ENCODE peak calls at places on chromosomes 3 and 15, in eight cellular contexts. One of them, this sample, is unnamed.

GRCh38 chr3:99482191-99482590 is 156.2 kb upstream of the COL8A1 start:
- DNase-seq in astrocyte of the cerebellum: no peak
- DNase-seq in progenitor cell of endocrine pancreas: no peak
- DNase-seq in stimulated activated CD8-positive, alpha-beta memory T cell treated with anti-CD3 and anti-CD28 coated beads, Interleukin-15, amount 100 ng/mL, for 24 hours: no peak
- DNase-seq in foreskin keratinocyte: no peak
- DNase-seq in uterus: no peak
- DNase-seq in activated CD4-positive, alpha-beta T cell treated with anti-CD3 and anti-CD28 coated beads for 48 hours: no peak
- DNase-seq in COR-L47: no peak
- DNase-seq in this sample: no peak

GRCh38 chr15:34987182-34987488 is 952 bp downstream of the ZNF770 start:
- DNase-seq in progenitor cell of endocrine pancreas: no peak
- DNase-seq in astrocyte of the cerebellum: no peak
- DNase-seq in activated CD4-positive, alpha-beta T cell treated with anti-CD3 and anti-CD28 coated beads for 48 hours: no peak
- DNase-seq in stimulated activated CD8-positive, alpha-beta memory T cell treated with anti-CD3 and anti-CD28 coated beads, Interleukin-15, amount 100 ng/mL, for 24 hours: no peak
- DNase-seq in foreskin keratinocyte: no peak
- DNase-seq in uterus: no peak
- DNase-seq in COR-L47: peak; percentile 6
- DNase-seq in this sample: no peak

GRCh38 chr15:68791431-68792283 is 29.0 kb downstream of the ANP32A start:
- DNase-seq in COR-L47: no peak
- DNase-seq in progenitor cell of endocrine pancreas: no peak
- DNase-seq in astrocyte of the cerebellum: no peak
- DNase-seq in stimulated activated CD8-positive, alpha-beta memory T cell treated with anti-CD3 and anti-CD28 coated beads, Interleukin-15, amount 100 ng/mL, for 24 hours: no peak
- DNase-seq in activated CD4-positive, alpha-beta T cell treated with anti-CD3 and anti-CD28 coated beads for 48 hours: peak; percentile 48
- DNase-seq in foreskin keratinocyte: no peak
- DNase-seq in uterus: no peak
- DNase-seq in this sample: no peak

GRCh38 chr15:63595066-63595465 is 2.1 kb upstream of the FBXL22 start:
- DNase-seq in activated CD4-positive, alpha-beta T cell treated with anti-CD3 and anti-CD28 coated beads for 48 hours: no peak
- DNase-seq in stimulated activated CD8-positive, alpha-beta memory T cell treated with anti-CD3 and anti-CD28 coated beads, Interleukin-15, amount 100 ng/mL, for 24 hours: no peak
- DNase-seq in astrocyte of the cerebellum: no peak
- DNase-seq in foreskin keratinocyte: no peak
- DNase-seq in uterus: no peak
- DNase-seq in COR-L47: no peak
- DNase-seq in progenitor cell of endocrine pancreas: no peak
- DNase-seq in this sample: no peak

GRCh38 chr15:100580414-100580813 is 21.6 kb downstream of the LINS1 start:
- DNase-seq in COR-L47: no peak
- DNase-seq in stimulated activated CD8-positive, alpha-beta memory T cell treated with anti-CD3 and anti-CD28 coated beads, Interleukin-15, amount 100 ng/mL, for 24 hours: no peak
- DNase-seq in astrocyte of the cerebellum: no peak
- DNase-seq in activated CD4-positive, alpha-beta T cell treated with anti-CD3 and anti-CD28 coated beads for 48 hours: no peak
- DNase-seq in uterus: no peak
- DNase-seq in progenitor cell of endocrine pancreas: no peak
- DNase-seq in foreskin keratinocyte: no peak
- DNase-seq in this sample: no peak

GRCh38 chr3:89098964-89099585 is 8.3 kb upstream of the EPHA3 start:
- DNase-seq in uterus: no peak
- DNase-seq in COR-L47: peak; percentile 43
- DNase-seq in foreskin keratinocyte: no peak
- DNase-seq in progenitor cell of endocrine pancreas: peak; percentile 23
- DNase-seq in activated CD4-positive, alpha-beta T cell treated with anti-CD3 and anti-CD28 coated beads for 48 hours: peak; percentile 46
- DNase-seq in stimulated activated CD8-positive, alpha-beta memory T cell treated with anti-CD3 and anti-CD28 coated beads, Interleukin-15, amount 100 ng/mL, for 24 hours: no peak
- DNase-seq in astrocyte of the cerebellum: peak; percentile 51
- DNase-seq in this sample: no peak

GRCh38 chr3:49353022-49353421 is 5.1 kb downstream of the GPX1 start:
- DNase-seq in activated CD4-positive, alpha-beta T cell treated with anti-CD3 and anti-CD28 coated beads for 48 hours: no peak
- DNase-seq in stimulated activated CD8-positive, alpha-beta memory T cell treated with anti-CD3 and anti-CD28 coated beads, Interleukin-15, amount 100 ng/mL, for 24 hours: no peak
- DNase-seq in progenitor cell of endocrine pancreas: no peak
- DNase-seq in astrocyte of the cerebellum: no peak
- DNase-seq in foreskin keratinocyte: no peak
- DNase-seq in uterus: no peak
- DNase-seq in COR-L47: no peak
- DNase-seq in this sample: no peak

GRCh38 chr15:85897818-85898717 is 103.3 kb upstream of the KLHL25 start:
- DNase-seq in uterus: no peak
- DNase-seq in activated CD4-positive, alpha-beta T cell treated with anti-CD3 and anti-CD28 coated beads for 48 hours: no peak
- DNase-seq in COR-L47: no peak
- DNase-seq in progenitor cell of endocrine pancreas: no peak
- DNase-seq in foreskin keratinocyte: no peak
- DNase-seq in astrocyte of the cerebellum: no peak
- DNase-seq in stimulated activated CD8-positive, alpha-beta memory T cell treated with anti-CD3 and anti-CD28 coated beads, Interleukin-15, amount 100 ng/mL, for 24 hours: no peak
- DNase-seq in this sample: peak; percentile 27

GRCh38 chr3:65871305-65872141 is 167.2 kb downstream of the MAGI1 start:
- DNase-seq in stimulated activated CD8-positive, alpha-beta memory T cell treated with anti-CD3 and anti-CD28 coated beads, Interleukin-15, amount 100 ng/mL, for 24 hours: no peak
- DNase-seq in COR-L47: peak; percentile 65
- DNase-seq in astrocyte of the cerebellum: no peak
- DNase-seq in foreskin keratinocyte: no peak
- DNase-seq in activated CD4-positive, alpha-beta T cell treated with anti-CD3 and anti-CD28 coated beads for 48 hours: no peak
- DNase-seq in uterus: no peak
- DNase-seq in progenitor cell of endocrine pancreas: no peak
- DNase-seq in this sample: no peak

This sample was measured in H1.